ENCODE peak calls at places on chromosome 12, in eight cellular contexts. F is DND-41, U is pancreas, T is breast epithelium, L is testis, Q is ovary, N is A549, O is Panc1. I is an unnamed sample.

GRCh38 chr12:54374555-54375257 is 9.8 kb downstream of the ZNF385A start:
- DNase-seq in O (no peak), N (no peak), U (no peak), L (no peak), T (no peak), Q (no peak), F (no peak), I (no peak)

GRCh38 chr12:80709811-80710726 is 2.6 kb downstream of the MYF6 start:
- DNase-seq in T (no peak), N (no peak), U (no peak), F (no peak), Q (no peak), O (peak; percentile 18), L (peak; percentile 44), I (no peak)

GRCh38 chr12:46214668-46215429 is 54.0 kb downstream of the SLC38A1 start:
- DNase-seq in O (no peak), L (no peak), Q (no peak), U (no peak), T (no peak), N (no peak), F (peak; percentile 48), I (no peak)

GRCh38 chr12:91123236-91123635 is 11.9 kb upstream of the LUM start:
- DNase-seq in O (no peak), T (no peak), N (no peak), U (no peak), L (no peak), Q (no peak), F (no peak), I (no peak)

GRCh38 chr12:47863467-47863866 is 41.3 kb downstream of the VDR start:
- DNase-seq in Q (no peak), T (peak; percentile 50), N (no peak), O (no peak), L (no peak), U (no peak), F (no peak), I (no peak)

GRCh38 chr12:2683283-2684025 is 111.3 kb upstream of the FKBP4 start:
- DNase-seq in O (no peak), T (no peak), U (no peak), L (no peak), N (no peak), F (no peak), Q (no peak), I (no peak)

GRCh38 chr12:78101181-78101876 is 270.6 kb downstream of the NAV3 start:
- DNase-seq in L (no peak), N (no peak), O (no peak), U (no peak), Q (no peak), T (no peak), F (no peak), I (no peak)

GRCh38 chr12:67663121-67663520 is 14.6 kb downstream of the DYRK2 start:
- DNase-seq in O (no peak), N (no peak), Q (no peak), U (no peak), F (no peak), T (no peak), L (no peak), I (no peak)

GRCh38 chr12:121538699-121539061 is 42.1 kb downstream of the KDM2B start:
- DNase-seq in Q (no peak), U (no peak), L (no peak), F (no peak), O (no peak), N (peak; percentile 57), T (no peak), I (no peak)

GRCh38 chr12:12562016-12562483 is 613 bp downstream of the DUSP16 start:
- DNase-seq in Q (peak; percentile 39), N (no peak), U (no peak), F (peak; percentile 24), T (no peak), O (no peak), L (no peak), I (no peak)

GRCh38 chr12:1544991-1545700 is 49.2 kb downstream of the FBXL14 start:
- DNase-seq in L (no peak), U (no peak), N (no peak), O (no peak), F (no peak), T (no peak), Q (no peak), I (no peak)

GRCh38 chr12:100574262-100575074 is 984 bp downstream of the GAS2L3 start:
- DNase-seq in Q (no peak), T (no peak), O (no peak), L (no peak), N (peak; percentile 7), F (no peak), U (no peak), I (no peak)

GRCh38 chr12:116406529-116406928 is 129.0 kb upstream of the MED13L start:
- DNase-seq in L (peak; percentile 78), T (peak; percentile 85), F (peak; percentile 21), U (peak; percentile 15), Q (peak; percentile 32), O (no peak), N (peak; percentile 90), I (peak; percentile 67)

GRCh38 chr12:4296749-4297148 is 23.2 kb downstream of the CCND2 start:
- DNase-seq in Q (no peak), U (no peak), O (no peak), N (no peak), L (no peak), T (no peak), F (no peak), I (no peak)

GRCh38 chr12:496736-497135 is 37.0 kb downstream of the B4GALNT3 start:
- DNase-seq in L (no peak), N (no peak), T (no peak), O (no peak), F (no peak), Q (no peak), U (no peak), I (no peak)

GRCh38 chr12:103884316-103884715 is 43.3 kb upstream of the NT5DC3 start:
- DNase-seq in O (no peak), N (no peak), F (no peak), Q (no peak), L (peak; percentile 56), T (no peak), U (no peak), I (peak; percentile 33)

GRCh38 chr12:27682534-27682933 is 13.7 kb upstream of the REP15 start:
- DNase-seq in N (no peak), F (no peak), L (no peak), T (no peak), O (no peak), Q (no peak), U (no peak), I (peak; percentile 49)

GRCh38 chr12:106913456-106913855 is 42.3 kb upstream of the TMEM263 start:
- DNase-seq in F (no peak), N (no peak), O (no peak), T (no peak), U (no peak), Q (no peak), L (no peak), I (no peak)

GRCh38 chr12:116707751-116708150 is 30.1 kb downstream of the SPRING1 start:
- DNase-seq in O (no peak), Q (no peak), N (no peak), U (no peak), F (no peak), T (no peak), L (no peak), I (no peak)

GRCh38 chr12:90690120-90690519 is 264.9 kb downstream of the CCER1 start:
- DNase-seq in U (no peak), F (no peak), Q (no peak), T (no peak), N (no peak), O (no peak), L (no peak), I (no peak)

GRCh38 chr12:88947486-88948043 is 367.3 kb upstream of the KITLG start:
- DNase-seq in Q (no peak), N (no peak), F (no peak), U (no peak), T (no peak), L (no peak), O (no peak), I (no peak)

GRCh38 chr12:23209793-23210192 is 584.8 kb downstream of the ETNK1 start:
- DNase-seq in Q (no peak), U (no peak), N (no peak), L (no peak), T (no peak), F (no peak), O (no peak), I (no peak)

GRCh38 chr12:76685246-76685678 is 78.7 kb upstream of the ZDHHC17 start:
- DNase-seq in U (peak; percentile 8), T (no peak), N (no peak), F (no peak), Q (no peak), L (peak; percentile 34), O (no peak), I (peak; percentile 28)

DNA sequence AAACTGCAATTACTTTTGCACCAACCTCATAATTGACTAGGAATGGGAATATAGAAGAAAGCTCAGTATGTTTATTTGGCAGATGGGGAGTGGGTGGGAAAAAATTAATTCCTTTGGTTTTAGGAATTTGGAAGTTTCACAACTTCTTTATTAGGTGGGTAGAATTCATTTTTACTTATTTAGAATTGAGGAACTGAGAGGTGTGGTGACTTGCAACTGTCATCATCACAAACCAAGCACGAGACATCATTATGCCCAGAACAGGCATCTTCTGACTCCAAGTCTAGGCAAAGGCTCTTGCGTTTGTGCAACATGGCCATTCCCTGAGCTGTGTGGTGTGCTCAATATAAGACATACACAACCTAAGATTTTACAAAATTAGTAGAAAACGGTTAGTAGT is 380.0 kb downstream of the ATP23 start:
- DNase-seq in Q (no peak), N (no peak), T (no peak), F (no peak), L (no peak), U (no peak), O (no peak), I (no peak)
- H3K27ac ChIP-seq in Q (no peak overlapping the region), N (no peak overlapping the region), T (no peak overlapping the region), F (no peak overlapping the region), L (no peak overlapping the region), U (no peak overlapping the region), O (no peak overlapping the region), I (no peak overlapping the region)

DNA sequence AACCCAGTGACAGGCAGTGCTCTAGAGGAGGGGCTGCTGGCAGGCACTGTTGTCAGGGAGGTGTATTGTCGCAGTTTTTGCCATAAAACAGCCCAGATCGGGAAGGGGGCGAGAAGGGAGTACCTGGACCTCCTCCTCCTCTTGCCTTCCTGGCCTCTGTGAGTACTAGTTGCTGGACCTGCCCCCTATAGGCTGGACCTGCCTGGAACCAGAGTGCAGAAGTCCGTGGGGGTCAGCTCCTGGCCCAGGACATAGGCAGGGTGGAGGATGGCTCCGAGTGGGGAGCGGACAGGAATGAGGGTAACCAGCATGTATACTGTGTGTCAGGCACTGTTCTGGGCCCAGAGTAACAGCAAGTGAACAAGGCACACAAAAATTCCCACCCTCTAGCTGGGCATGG is 116.3 kb downstream of the PTPN11 start:
- DNase-seq in U (no peak), Q (no peak), O (no peak), T (no peak), N (no peak), L (no peak), F (no peak), I (no peak)
- TF ChIP-seq CTCF in U (no peak), Q (no peak), O (no peak), T (no peak), N (no peak), L (no peak), F (no peak), I (no peak)

GRCh38 chr12:15163001-15163400 is 58.2 kb downstream of the RERG start:
- DNase-seq in O (no peak), N (no peak), L (no peak), U (no peak), F (no peak), T (no peak), Q (no peak), I (no peak)
- H3K4me3 ChIP-seq in O (no peak overlapping the region), N (no peak overlapping the region), L (no peak overlapping the region), U (no peak overlapping the region), F (no peak overlapping the region), T (no peak overlapping the region), Q (no peak overlapping the region), I (no peak overlapping the region)

GRCh38 chr12:108308432-108308831 is 30.7 kb downstream of the CMKLR1 start:
- DNase-seq in Q (no peak), O (no peak), U (no peak), N (no peak), T (no peak), L (no peak), F (no peak), I (no peak)
- H3K27ac ChIP-seq in Q (no peak overlapping the region), O (no peak overlapping the region), U (no peak overlapping the region), N (no peak overlapping the region), T (no peak overlapping the region), L (no peak overlapping the region), F (no peak overlapping the region), I (no peak overlapping the region)